ENCODE peak calls at places on chromosomes 6 and 20, in seven cellular contexts. One of them, this sample, is unnamed.

GRCh38 chr6:154399097-154399496 is 42.5 kb upstream of the IPCEF1 start:
- DNase-seq in posterior cingulate gyrus: no peak
- DNase-seq in CD4-positive, alpha-beta T cell: no peak
- DNase-seq in COLO829: peak; percentile 43
- DNase-seq in SK-MEL-5: no peak
- DNase-seq in hippocampal formation: no peak
- DNase-seq in activated B cell treated with CpG ODN at 0.5 μM for 24 hours: no peak
- DNase-seq in this sample: no peak

GRCh38 chr6:166420351-166420750 is 37.6 kb upstream of the MPC1 start:
- DNase-seq in activated B cell treated with CpG ODN at 0.5 μM for 24 hours: no peak
- DNase-seq in CD4-positive, alpha-beta T cell: no peak
- DNase-seq in posterior cingulate gyrus: no peak
- DNase-seq in COLO829: peak; percentile 31
- DNase-seq in SK-MEL-5: peak; percentile 60
- DNase-seq in hippocampal formation: peak; percentile 30
- DNase-seq in this sample: no peak

GRCh38 chr6:35601331-35602132 is 87.2 kb downstream of the FKBP5 start:
- DNase-seq in posterior cingulate gyrus: peak; percentile 34
- DNase-seq in CD4-positive, alpha-beta T cell: peak; percentile 58
- DNase-seq in activated B cell treated with CpG ODN at 0.5 μM for 24 hours: no peak
- DNase-seq in COLO829: peak; percentile 88
- DNase-seq in SK-MEL-5: peak; percentile 79
- DNase-seq in hippocampal formation: peak; percentile 88
- DNase-seq in this sample: peak; percentile 48

GRCh38 chr6:50921968-50922367 is 103.3 kb downstream of the TFAP2B start:
- DNase-seq in hippocampal formation: no peak
- DNase-seq in activated B cell treated with CpG ODN at 0.5 μM for 24 hours: no peak
- DNase-seq in posterior cingulate gyrus: no peak
- DNase-seq in CD4-positive, alpha-beta T cell: no peak
- DNase-seq in COLO829: no peak
- DNase-seq in SK-MEL-5: no peak
- DNase-seq in this sample: no peak

GRCh38 chr6:37940074-37940847 is 120.7 kb downstream of the ZFAND3 start:
- DNase-seq in posterior cingulate gyrus: no peak
- DNase-seq in CD4-positive, alpha-beta T cell: no peak
- DNase-seq in COLO829: no peak
- DNase-seq in hippocampal formation: no peak
- DNase-seq in activated B cell treated with CpG ODN at 0.5 μM for 24 hours: no peak
- DNase-seq in SK-MEL-5: peak; percentile 24
- DNase-seq in this sample: peak; percentile 38

GRCh38 chr20:50115591-50116367 is 2.8 kb upstream of the UBE2V1 start:
- DNase-seq in COLO829: peak; percentile 98
- DNase-seq in SK-MEL-5: peak; percentile 98
- DNase-seq in hippocampal formation: peak; percentile 99
- DNase-seq in CD4-positive, alpha-beta T cell: peak; percentile 87
- DNase-seq in activated B cell treated with CpG ODN at 0.5 μM for 24 hours: peak; percentile 80
- DNase-seq in posterior cingulate gyrus: peak; percentile 96
- DNase-seq in this sample: peak; percentile 98

GRCh38 chr6:165726290-165726875 is 63.3 kb upstream of the PDE10A start:
- DNase-seq in activated B cell treated with CpG ODN at 0.5 μM for 24 hours: no peak
- DNase-seq in CD4-positive, alpha-beta T cell: no peak
- DNase-seq in COLO829: no peak
- DNase-seq in SK-MEL-5: no peak
- DNase-seq in hippocampal formation: no peak
- DNase-seq in posterior cingulate gyrus: no peak
- DNase-seq in this sample: no peak

GRCh38 chr20:42260216-42260615 is 642.0 kb upstream of the CHD6 start:
- DNase-seq in SK-MEL-5: no peak
- DNase-seq in hippocampal formation: no peak
- DNase-seq in posterior cingulate gyrus: no peak
- DNase-seq in CD4-positive, alpha-beta T cell: no peak
- DNase-seq in COLO829: no peak
- DNase-seq in activated B cell treated with CpG ODN at 0.5 μM for 24 hours: no peak
- DNase-seq in this sample: no peak

GRCh38 chr6:155695495-155695894 is 239.9 kb upstream of the NOX3 start:
- DNase-seq in COLO829: no peak
- DNase-seq in SK-MEL-5: no peak
- DNase-seq in hippocampal formation: no peak
- DNase-seq in CD4-positive, alpha-beta T cell: no peak
- DNase-seq in posterior cingulate gyrus: no peak
- DNase-seq in activated B cell treated with CpG ODN at 0.5 μM for 24 hours: no peak
- DNase-seq in this sample: no peak

GRCh38 chr20:36644032-36644712 is 1.8 kb downstream of the SLA2 start:
- DNase-seq in activated B cell treated with CpG ODN at 0.5 μM for 24 hours: no peak
- DNase-seq in hippocampal formation: no peak
- DNase-seq in posterior cingulate gyrus: no peak
- DNase-seq in COLO829: no peak
- DNase-seq in CD4-positive, alpha-beta T cell: peak; percentile 29
- DNase-seq in SK-MEL-5: no peak
- DNase-seq in this sample: no peak

GRCh38 chr6:4786936-4787504 is 10.8 kb downstream of the CDYL start:
- DNase-seq in hippocampal formation: no peak
- DNase-seq in activated B cell treated with CpG ODN at 0.5 μM for 24 hours: no peak
- DNase-seq in COLO829: no peak
- DNase-seq in CD4-positive, alpha-beta T cell: no peak
- DNase-seq in posterior cingulate gyrus: no peak
- DNase-seq in SK-MEL-5: no peak
- DNase-seq in this sample: no peak

GRCh38 chr6:99349620-99350141 is at the start of gene FAXC:
- DNase-seq in SK-MEL-5: peak; percentile 42
- DNase-seq in hippocampal formation: peak; percentile 5
- DNase-seq in CD4-positive, alpha-beta T cell: no peak
- DNase-seq in COLO829: no peak
- DNase-seq in activated B cell treated with CpG ODN at 0.5 μM for 24 hours: no peak
- DNase-seq in posterior cingulate gyrus: peak; percentile 41
- DNase-seq in this sample: peak; percentile 70

GRCh38 chr6:37168809-37169457 is 1.0 kb upstream of the PIM1 start:
- DNase-seq in CD4-positive, alpha-beta T cell: peak; percentile 12
- DNase-seq in activated B cell treated with CpG ODN at 0.5 μM for 24 hours: no peak
- DNase-seq in hippocampal formation: no peak
- DNase-seq in posterior cingulate gyrus: peak; percentile 38
- DNase-seq in COLO829: no peak
- DNase-seq in SK-MEL-5: no peak
- DNase-seq in this sample: peak; percentile 70

This sample was measured in cerebellar cortex.